ENCODE peak calls at places on chromosomes 13 and 19, in ten cellular contexts. T is CD8-positive, alpha-beta memory T cell; N is naive thymus-derived CD4-positive, alpha-beta T cell; V is sigmoid colon; J is Peyer's patch; S is iPS DF 6.9; O is ovary; I is psoas muscle; M is tibial artery; B is CD8-positive, alpha-beta T cell. L is an unnamed sample.

GRCh38 chr13:39765801-39766463 is 110.5 kb downstream of the COG6 start:
- DNase-seq in T (no peak), N (peak; percentile 12), V (peak; percentile 75), J (no peak), S (no peak), O (peak; percentile 47), I (peak; percentile 18), M (no peak), B (no peak), L (peak; percentile 49)

GRCh38 chr19:49150106-49150943 is 4.9 kb downstream of the HRC start:
- DNase-seq in T (peak; percentile 21), N (no peak), V (peak; percentile 89), J (peak; percentile 58), S (no peak), O (peak; percentile 75), I (peak; percentile 82), M (peak; percentile 90), B (peak; percentile 47), L (peak; percentile 88)

GRCh38 chr19:8877854-8878705 is 45.9 kb downstream of the MBD3L1 start:
- DNase-seq in T (no peak), N (no peak), V (no peak), J (no peak), S (no peak), O (no peak), I (no peak), M (no peak), B (no peak), L (peak; percentile 74)

GRCh38 chr19:1355258-1355973 is 28.3 kb upstream of the NDUFS7 start:
- DNase-seq in T (no peak), N (no peak), V (no peak), J (no peak), S (no peak), O (peak; percentile 28), I (no peak), M (no peak), B (no peak), L (no peak)

GRCh38 chr13:33494596-33495214 is 209.2 kb upstream of the STARD13 start:
- DNase-seq in T (no peak), N (no peak), V (no peak), J (no peak), S (no peak), O (no peak), I (no peak), M (no peak), B (no peak), L (no peak)

GRCh38 chr19:23283925-23284324 is 33.7 kb upstream of the ZNF724 start:
- DNase-seq in T (peak; percentile 45), N (peak; percentile 60), V (no peak), J (peak; percentile 61), S (peak; percentile 70), O (no peak), I (peak; percentile 26), M (peak; percentile 67), B (peak; percentile 70), L (peak; percentile 48)

GRCh38 chr13:46804391-46804815 is 7.4 kb upstream of the ESD start:
- DNase-seq in T (no peak), N (no peak), V (no peak), J (no peak), S (no peak), O (no peak), I (no peak), M (no peak), B (no peak), L (no peak)

GRCh38 chr13:30730526-30730925 is 4.8 kb upstream of the ALOX5AP start:
- DNase-seq in T (no peak), N (no peak), V (no peak), J (no peak), S (no peak), O (no peak), I (no peak), M (no peak), B (no peak), L (no peak)

GRCh38 chr13:113153810-113154748 is 4.4 kb upstream of the PROZ start:
- DNase-seq in T (peak; percentile 70), N (peak; percentile 74), V (peak; percentile 94), J (peak; percentile 72), S (no peak), O (peak; percentile 83), I (peak; percentile 83), M (peak; percentile 89), B (peak; percentile 73), L (peak; percentile 87)

GRCh38 chr13:98751397-98752110 is 918 bp downstream of the SLC15A1 start:
- DNase-seq in T (no peak), N (no peak), V (no peak), J (no peak), S (no peak), O (no peak), I (no peak), M (no peak), B (no peak), L (no peak)

GRCh38 chr13:54733639-54734038 is 1705.0 kb downstream of the OLFM4 start:
- DNase-seq in T (no peak), N (no peak), V (no peak), J (no peak), S (peak; percentile 20), O (no peak), I (no peak), M (no peak), B (no peak), L (no peak)

GRCh38 chr13:43546260-43546659 is 240.5 kb downstream of the ENOX1 start:
- DNase-seq in T (no peak), N (no peak), V (no peak), J (no peak), S (no peak), O (peak; percentile 50), I (no peak), M (no peak), B (no peak), L (peak; percentile 42)

GRCh38 chr19:50224986-50225747 is 21.7 kb downstream of the MYH14 start:
- DNase-seq in T (no peak), N (no peak), V (no peak), J (no peak), S (no peak), O (no peak), I (peak; percentile 45), M (no peak), B (no peak), L (no peak)

GRCh38 chr13:77429320-77430142 is 102.6 kb upstream of the MYCBP2 start:
- DNase-seq in T (no peak), N (no peak), V (no peak), J (no peak), S (no peak), O (no peak), I (no peak), M (no peak), B (no peak), L (no peak)

GRCh38 chr19:45591638-45592005 is 7.0 kb upstream of the OPA3 start:
- DNase-seq in T (no peak), N (no peak), V (no peak), J (no peak), S (no peak), O (no peak), I (no peak), M (no peak), B (no peak), L (no peak)

GRCh38 chr19:45590300-45591003 is 5.8 kb upstream of the OPA3 start:
- DNase-seq in T (no peak), N (no peak), V (no peak), J (no peak), S (no peak), O (no peak), I (no peak), M (no peak), B (no peak), L (no peak)

GRCh38 chr19:45591004-45591637 is 6.5 kb upstream of the OPA3 start:
- DNase-seq in T (no peak), N (peak; percentile 26), V (no peak), J (no peak), S (no peak), O (no peak), I (peak; percentile 39), M (no peak), B (peak; percentile 15), L (peak; percentile 43)

GRCh38 chr19:45593520-45593919 is 8.5 kb downstream of the GPR4 start:
- DNase-seq in T (no peak), N (no peak), V (no peak), J (no peak), S (no peak), O (no peak), I (no peak), M (no peak), B (no peak), L (no peak)

DNA sequence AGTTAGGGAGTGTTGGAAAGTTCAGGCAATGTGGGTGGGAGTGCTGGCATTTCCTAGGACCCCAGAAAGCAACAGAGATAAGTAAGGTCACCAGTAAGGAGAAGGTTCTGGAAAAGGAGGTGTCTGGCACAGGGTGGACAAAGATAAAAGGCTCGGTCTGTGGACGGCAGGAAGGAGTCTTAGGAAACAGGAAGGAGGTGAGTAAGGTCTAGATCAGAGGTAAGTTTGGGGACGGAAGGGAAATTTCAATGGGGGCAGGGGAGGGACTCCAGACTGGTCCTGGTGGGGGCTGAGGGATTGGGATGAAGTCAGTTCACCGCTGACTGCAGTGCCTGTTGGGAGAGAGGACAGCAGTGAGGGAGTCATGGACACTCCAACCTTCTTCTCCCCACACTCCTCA is 7.8 kb upstream of the OPA3 start:
- DNase-seq in T (no peak), N (no peak), V (no peak), J (no peak), S (no peak), O (no peak), I (no peak), M (no peak), B (no peak), L (no peak)
- H3K4me1 ChIP-seq in T (no peaks in the 10 kb centered on the region), N (no peaks in the 10 kb centered on the region), V (no peaks in the 10 kb centered on the region), J (no peaks in the 10 kb centered on the region), S (peaks cover 3% of the 10 kb centered on the region), O (no peaks in the 10 kb centered on the region), I (no peaks in the 10 kb centered on the region), M (no peaks in the 10 kb centered on the region), B (no peaks in the 10 kb centered on the region), L (no peaks in the 10 kb centered on the region)

DNA sequence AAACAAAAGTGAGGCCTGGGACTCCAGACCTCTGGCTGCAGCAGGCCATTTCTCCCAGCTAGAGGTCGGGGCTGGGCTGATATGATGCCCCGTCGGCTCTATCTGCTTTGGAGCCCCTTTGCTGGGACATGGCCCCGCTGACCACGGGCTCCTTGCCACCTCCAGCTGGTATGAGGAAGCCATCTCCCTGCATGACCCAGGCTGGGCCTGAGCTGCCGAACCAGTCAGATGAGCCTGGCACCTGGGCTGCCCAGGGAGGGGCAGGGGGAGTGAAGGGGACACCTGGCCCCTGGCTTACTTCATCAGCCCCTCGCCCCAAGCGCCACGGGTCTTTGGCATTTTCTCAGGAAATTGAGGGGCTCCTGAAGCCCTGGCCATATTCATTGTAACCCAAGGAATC is 7.8 kb downstream of the ZSWIM4 start:
- DNase-seq in T (no peak), N (no peak), V (no peak), J (no peak), S (no peak), O (no peak), I (no peak), M (no peak), B (no peak), L (no peak)
- H3K4me1 ChIP-seq in T (no peaks in the 10 kb centered on the region), N (no peaks in the 10 kb centered on the region), V (no peaks in the 10 kb centered on the region), J (no peaks in the 10 kb centered on the region), S (no peaks in the 10 kb centered on the region), O (no peaks in the 10 kb centered on the region), I (peaks cover 1% of the 10 kb centered on the region), M (peaks cover 4% of the 10 kb centered on the region), B (no peaks in the 10 kb centered on the region), L (no peaks in the 10 kb centered on the region)

GRCh38 chr13:94479559-94480095 is at the start of gene DCT:
- DNase-seq in T (no peak), N (no peak), V (no peak), J (no peak), S (no peak), O (no peak), I (no peak), M (no peak), B (no peak), L (no peak)
- H3K4me1 ChIP-seq in T (no peaks in the 10 kb centered on the region), N (no peaks in the 10 kb centered on the region), V (no peaks in the 10 kb centered on the region), J (no peaks in the 10 kb centered on the region), S (no peaks in the 10 kb centered on the region), O (no peaks in the 10 kb centered on the region), I (no peaks in the 10 kb centered on the region), M (no peaks in the 10 kb centered on the region), B (no peaks in the 10 kb centered on the region), L (no peaks in the 10 kb centered on the region)

GRCh38 chr19:3408996-3409345 is 42.6 kb downstream of the NFIC start:
- DNase-seq in T (no peak), N (no peak), V (no peak), J (no peak), S (no peak), O (no peak), I (no peak), M (no peak), B (no peak), L (no peak)
- H3K4me1 ChIP-seq in T (no peaks in the 10 kb centered on the region), N (no peaks in the 10 kb centered on the region), V (peaks cover 86% of the 10 kb centered on the region), J (no peaks in the 10 kb centered on the region), S (no peaks in the 10 kb centered on the region), O (peaks cover 13% of the 10 kb centered on the region), I (peaks cover 39% of the 10 kb centered on the region), M (peaks cover 25% of the 10 kb centered on the region), B (no peaks in the 10 kb centered on the region), L (peaks cover 38% of the 10 kb centered on the region)

L was measured in testis.